ENCODE peak calls at places on chromosomes 5 and 9, in seven cellular contexts. U is SJSA1, Y is left ventricle myocardium inferior, M is astrocyte, S is suprapubic skin, K is hepatocyte, E is neural progenitor cell. V is an unnamed sample.

GRCh38 chr5:44225231-44226160 is 163.7 kb downstream of the FGF10 start:
- DNase-seq in E (no peak), K (no peak), M (no peak), S (no peak), Y (no peak), U (no peak), V (no peak)

GRCh38 chr5:181245427-181246275 is 1.9 kb upstream of the RACK1 start:
- DNase-seq in U (no peak), Y (no peak), K (peak; percentile 27), E (peak; percentile 20), S (no peak), M (no peak), V (no peak)

GRCh38 chr5:66255702-66256101 is 111.6 kb downstream of the SREK1 start:
- DNase-seq in U (no peak), Y (no peak), S (no peak), K (no peak), M (no peak), E (no peak), V (no peak)

GRCh38 chr5:58016329-58016728 is 443.6 kb downstream of the PLK2 start:
- DNase-seq in U (no peak), K (peak; percentile 21), Y (no peak), E (peak; percentile 20), M (peak; percentile 55), S (no peak), V (no peak)

GRCh38 chr5:150081541-150082283 is 4.6 kb downstream of the CSF1R start:
- DNase-seq in Y (peak; percentile 63), M (no peak), K (peak; percentile 35), S (peak; percentile 79), U (peak; percentile 34), E (peak; percentile 31), V (no peak)

GRCh38 chr5:99061711-99062110 is 132.9 kb upstream of the CHD1 start:
- DNase-seq in M (peak; percentile 74), K (no peak), S (no peak), U (no peak), E (no peak), Y (no peak), V (no peak)

GRCh38 chr5:57179262-57179960 is 5.6 kb downstream of the GPBP1 start:
- DNase-seq in S (no peak), Y (no peak), E (no peak), K (no peak), M (no peak), U (no peak), V (no peak)

GRCh38 chr5:19018822-19019221 is 969.2 kb downstream of the CDH18 start:
- DNase-seq in E (no peak), S (no peak), M (no peak), Y (no peak), U (no peak), K (no peak), V (no peak)

GRCh38 chr9:111866976-111867375 is 29.6 kb upstream of the UGCG start:
- DNase-seq in M (peak; percentile 84), S (no peak), K (no peak), E (no peak), U (no peak), Y (no peak), V (no peak)

GRCh38 chr9:127574089-127574921 is 37.8 kb upstream of the STXBP1 start:
- DNase-seq in E (no peak), S (no peak), Y (no peak), K (peak; percentile 58), U (peak; percentile 84), M (no peak), V (no peak)

GRCh38 chr5:97162045-97162444 is 19.6 kb upstream of the LIX1 start:
- DNase-seq in M (peak; percentile 57), K (peak; percentile 85), S (no peak), Y (no peak), U (peak; percentile 63), E (peak; percentile 81), V (peak; percentile 70)

GRCh38 chr5:55534436-55535198 is at the start of gene PLPP1:
- DNase-seq in S (peak; percentile 91), Y (peak; percentile 92), K (peak; percentile 96), U (peak; percentile 87), M (peak; percentile 70), E (peak; percentile 96), V (peak; percentile 95)

GRCh38 chr5:141420855-141421488 is at the start of gene PCDHGA11:
- DNase-seq in E (peak; percentile 57), Y (no peak), U (no peak), S (no peak), K (peak; percentile 52), M (peak; percentile 38), V (no peak)

GRCh38 chr5:54525226-54525625 is 7.7 kb downstream of the SNX18 start:
- DNase-seq in E (no peak), M (no peak), Y (no peak), S (no peak), U (no peak), K (no peak), V (no peak)

GRCh38 chr5:54524082-54524481 is 6.5 kb downstream of the SNX18 start:
- DNase-seq in Y (no peak), E (no peak), K (no peak), M (no peak), S (no peak), U (no peak), V (no peak)

GRCh38 chr5:54524704-54525103 is 7.1 kb downstream of the SNX18 start:
- DNase-seq in E (no peak), Y (peak; percentile 41), U (no peak), M (no peak), S (no peak), K (no peak), V (no peak)

GRCh38 chr5:54522080-54522479 is 4.5 kb downstream of the SNX18 start:
- DNase-seq in M (no peak), E (no peak), Y (no peak), U (no peak), S (no peak), K (no peak), V (no peak)

GRCh38 chr5:54523534-54523933 is 6.0 kb downstream of the SNX18 start:
- DNase-seq in Y (no peak), K (no peak), S (no peak), U (no peak), E (no peak), M (no peak), V (no peak)
- H3K4me1 ChIP-seq in Y (peaks cover 98% of the 10 kb centered on the region), K (peaks cover 23% of the 10 kb centered on the region), S (peaks cover 94% of the 10 kb centered on the region), U (peaks cover 32% of the 10 kb centered on the region), E (peaks cover 35% of the 10 kb centered on the region), M (peaks cover 43% of the 10 kb centered on the region), V (peaks cover 21% of the 10 kb centered on the region)

GRCh38 chr5:73440262-73440661 is 8.3 kb downstream of the FOXD1 start:
- DNase-seq in M (no peak), S (no peak), U (no peak), K (no peak), Y (no peak), E (no peak), V (no peak)

GRCh38 chr5:73437126-73438047 is 11.2 kb downstream of the FOXD1 start:
- DNase-seq in U (peak; percentile 80), E (peak; percentile 91), S (no peak), M (peak; percentile 79), K (peak; percentile 42), Y (no peak), V (peak; percentile 71)

GRCh38 chr5:73438048-73438896 is 10.3 kb downstream of the FOXD1 start:
- DNase-seq in E (no peak), M (no peak), K (no peak), U (no peak), Y (no peak), S (no peak), V (no peak)

GRCh38 chr5:73436535-73437125 is 11.9 kb downstream of the FOXD1 start:
- DNase-seq in S (no peak), M (no peak), E (no peak), U (no peak), K (peak; percentile 21), Y (no peak), V (no peak)

DNA sequence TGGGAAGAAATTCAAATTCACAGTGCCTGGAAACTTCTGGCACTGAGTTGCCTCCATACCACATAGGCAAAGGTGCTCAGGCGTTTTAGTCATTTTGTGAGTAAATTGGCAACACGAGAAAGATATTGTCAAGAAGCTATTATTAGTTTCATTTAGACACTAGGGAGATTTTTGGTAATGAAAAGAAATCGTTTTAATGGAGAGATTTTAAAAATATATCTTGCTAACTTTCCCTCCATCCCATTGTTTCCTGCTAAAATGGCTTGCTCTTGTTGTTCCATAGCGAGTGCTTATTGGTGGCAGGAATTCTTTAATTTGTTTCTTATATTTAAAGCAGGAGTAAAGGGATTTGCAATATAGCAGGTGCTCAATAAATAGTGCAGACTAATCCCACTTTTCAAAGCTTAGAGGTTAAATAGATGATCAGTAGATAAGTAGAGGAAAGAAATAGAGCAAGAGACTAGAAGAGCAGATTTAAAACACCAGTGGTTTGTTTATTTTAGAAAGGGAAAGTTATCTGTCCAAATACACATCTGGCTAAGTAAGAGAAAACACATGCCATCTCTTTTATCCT is 9.6 kb downstream of the FOXD1 start:
- DNase-seq in K (no peak), S (no peak), Y (no peak), M (no peak), E (no peak), U (no peak), V (no peak)
- H3K27me3 ChIP-seq in K (peaks cover 97% of the 10 kb centered on the region), S (peaks cover 100% of the 10 kb centered on the region), Y (peaks cover 99% of the 10 kb centered on the region), M (no peaks in the 10 kb centered on the region), E (peaks cover 100% of the 10 kb centered on the region), U (no peaks in the 10 kb centered on the region), V (peaks cover 1% of the 10 kb centered on the region)

GRCh38 chr5:62691946-62692345 is 113.3 kb downstream of the LRRC70 start:
- DNase-seq in U (no peak), K (no peak), E (no peak), M (no peak), S (no peak), Y (no peak), V (no peak)
- H3K4me1 ChIP-seq in U (no peaks in the 10 kb centered on the region), K (no peaks in the 10 kb centered on the region), E (peaks cover 3% of the 10 kb centered on the region), M (no peaks in the 10 kb centered on the region), S (peaks cover 2% of the 10 kb centered on the region), Y (peaks cover 6% of the 10 kb centered on the region), V (no peaks in the 10 kb centered on the region)

DNA sequence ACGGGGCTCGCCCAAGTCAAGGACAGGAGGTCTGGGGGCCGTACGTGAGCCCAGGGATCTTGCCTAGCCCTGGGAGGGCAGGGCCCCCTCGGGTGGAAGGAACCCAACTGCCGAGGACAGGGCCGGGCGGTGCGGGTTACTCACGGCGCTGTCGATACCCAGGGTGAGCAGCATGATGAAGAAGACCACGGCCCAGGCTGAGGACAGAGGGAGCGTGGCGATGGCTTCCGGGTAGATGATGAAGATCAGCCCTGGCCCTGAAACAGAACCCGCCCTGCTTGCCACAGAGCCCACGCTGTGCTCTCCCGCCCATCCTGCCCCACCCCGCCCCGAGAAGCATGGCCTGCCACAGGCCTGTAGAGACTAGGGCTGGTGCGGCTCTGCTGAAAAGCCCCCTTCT is 34.1 kb downstream of the SLC6A3 start:
- DNase-seq in K (no peak), U (no peak), S (no peak), M (no peak), E (no peak), Y (peak; percentile 12), V (no peak)
- H3K27me3 ChIP-seq in K (no peaks in the 10 kb centered on the region), U (peaks cover 42% of the 10 kb centered on the region), S (peaks cover 59% of the 10 kb centered on the region), M (peaks cover 6% of the 10 kb centered on the region), E (no peaks in the 10 kb centered on the region), Y (peaks cover 91% of the 10 kb centered on the region), V (no peaks in the 10 kb centered on the region)

GRCh38 chr5:134103397-134103796 is 11.1 kb upstream of the TCF7 start:
- DNase-seq in U (no peak), E (no peak), K (no peak), S (no peak), Y (no peak), M (no peak), V (no peak)
- H3K4me1 ChIP-seq in U (peaks cover 40% of the 10 kb centered on the region), E (peaks cover 14% of the 10 kb centered on the region), K (peaks cover 15% of the 10 kb centered on the region), S (peaks cover 9% of the 10 kb centered on the region), Y (peaks cover 18% of the 10 kb centered on the region), M (peaks cover 11% of the 10 kb centered on the region), V (peaks cover 20% of the 10 kb centered on the region)